ENCODE peak calls at places on chromosomes 13 and 19, in six cellular contexts. Y, U, S, R, I and O are unnamed samples.

GRCh38 chr13:105346141-105346766 is 1189.2 kb downstream of the EFNB2 start:
- DNase-seq in S (peak; percentile 86), U (no peak), Y (no peak), R (no peak), I (no peak), O (peak; percentile 90)

GRCh38 chr13:98317573-98318171 is 140.6 kb upstream of the RNF113B start:
- DNase-seq in U (no peak), Y (no peak), R (no peak), I (no peak), S (no peak), O (no peak)

GRCh38 chr19:5011476-5012238 is 42.7 kb downstream of the KDM4B start:
- DNase-seq in U (no peak), Y (no peak), S (no peak), I (no peak), R (no peak), O (no peak)

GRCh38 chr13:97506511-97506910 is 72.5 kb downstream of the RAP2A start:
- DNase-seq in I (no peak), Y (no peak), R (no peak), S (peak; percentile 27), U (no peak), O (peak; percentile 75)

GRCh38 chr13:26095846-26096245 is 44.0 kb upstream of the SHISA2 start:
- DNase-seq in I (no peak), Y (no peak), R (no peak), U (no peak), S (no peak), O (no peak)

GRCh38 chr19:39254539-39255345 is 6.1 kb upstream of the IFNL4 start:
- DNase-seq in U (no peak), S (no peak), R (no peak), I (no peak), Y (no peak), O (no peak)

GRCh38 chr19:23718802-23719201 is 31.8 kb upstream of the ZNF675 start:
- DNase-seq in R (peak; percentile 76), I (no peak), Y (no peak), S (no peak), U (no peak), O (no peak)

GRCh38 chr13:27482996-27483395 is 32.6 kb upstream of the MTIF3 start:
- DNase-seq in U (peak; percentile 83), S (no peak), R (no peak), I (no peak), Y (no peak), O (no peak)

GRCh38 chr13:25085125-25085742 is 10.7 kb upstream of the PABPC3 start:
- DNase-seq in Y (peak; percentile 29), R (peak; percentile 70), S (peak; percentile 75), I (peak; percentile 31), U (peak; percentile 67), O (peak; percentile 29)

GRCh38 chr13:48727252-48728011 is 73.7 kb downstream of the CYSLTR2 start:
- DNase-seq in R (no peak), U (peak; percentile 46), S (peak; percentile 42), I (no peak), Y (no peak), O (peak; percentile 96)

GRCh38 chr13:30354481-30355404 is 47.4 kb upstream of the KATNAL1 start:
- DNase-seq in I (no peak), R (no peak), S (no peak), U (no peak), Y (no peak), O (no peak)

GRCh38 chr19:10651821-10652220 is 2.3 kb upstream of the ILF3 start:
- DNase-seq in R (no peak), I (no peak), U (no peak), S (no peak), Y (no peak), O (no peak)

DNA sequence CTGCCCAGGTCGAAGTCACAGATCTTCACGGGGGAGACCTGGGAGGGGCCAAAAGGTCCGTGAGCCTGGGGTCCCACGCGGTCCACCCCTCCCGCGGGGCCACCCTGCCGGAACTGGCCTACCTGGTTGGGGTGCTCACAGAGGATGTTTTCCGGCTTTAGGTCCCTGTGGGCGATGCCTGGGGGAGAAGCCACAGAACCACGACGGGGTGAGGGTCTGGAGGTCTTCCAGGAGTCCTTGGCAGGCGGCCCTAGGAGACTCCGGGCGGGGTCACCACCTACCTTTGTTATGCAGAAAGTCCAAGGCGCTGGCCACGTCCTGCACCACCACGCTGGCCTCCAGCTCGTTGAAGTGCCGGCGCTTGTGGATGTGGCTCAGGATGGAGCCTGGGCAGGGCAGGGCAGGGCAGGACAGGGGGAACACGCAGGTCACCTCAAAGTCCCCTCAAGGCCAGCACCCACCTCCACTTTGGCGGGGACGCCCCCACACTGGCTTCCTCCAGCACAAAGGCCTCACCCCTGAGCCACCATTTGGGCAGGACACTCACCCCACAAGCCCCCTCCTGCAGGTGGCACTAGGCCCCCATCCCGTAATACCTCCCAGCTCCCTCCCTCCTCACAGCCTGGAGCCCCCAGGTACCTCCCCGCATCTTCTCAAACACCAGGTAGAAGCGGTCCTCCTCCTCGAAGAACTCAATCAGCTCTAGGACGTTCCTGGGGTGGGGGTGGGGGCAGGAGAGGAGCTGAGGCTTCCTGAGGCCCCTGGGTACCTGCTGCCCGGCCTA is 8.4 kb downstream of the MKNK2 start:
- DNase-seq in Y (peak; percentile 60), U (peak; percentile 37), S (no peak), I (peak; percentile 66), R (no peak), O (no peak)
- H3K4me3 ChIP-seq in Y (peak overlapping the region; percentile 30), U (peak overlapping the region; percentile 45), S (peak overlapping the region; percentile 47), I (no peak overlapping the region), R (no peak overlapping the region), O (peak overlapping the region; percentile 51)

DNA sequence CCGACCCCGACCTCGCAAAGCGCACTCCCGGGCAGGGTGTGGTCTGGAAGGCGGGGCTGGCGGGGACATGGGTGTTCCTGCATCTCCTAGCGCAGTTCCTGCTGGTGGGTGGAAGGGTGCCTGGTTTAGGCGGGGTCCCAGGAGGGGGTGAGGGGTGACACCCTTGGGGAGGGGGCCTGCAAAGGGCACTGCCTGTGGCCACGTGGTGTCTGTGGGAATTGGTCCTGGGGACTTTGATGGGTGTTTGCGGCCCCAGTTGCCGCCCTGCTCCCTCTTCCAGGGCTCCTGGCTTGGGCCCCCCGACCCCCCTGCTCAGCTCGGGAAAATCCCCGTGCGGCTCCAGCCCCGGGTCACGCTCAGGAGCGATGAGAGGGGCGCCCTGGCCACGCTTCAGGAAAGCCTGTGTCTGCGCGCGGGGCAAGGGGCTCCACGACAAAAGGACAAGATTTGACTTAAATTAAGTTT is 19.1 kb downstream of the WTIP start:
- DNase-seq in U (no peak), R (no peak), I (no peak), S (no peak), Y (no peak), O (no peak)
- H3K4me3 ChIP-seq in U (no peak overlapping the region), R (no peak overlapping the region), I (no peak overlapping the region), S (no peak overlapping the region), Y (no peak overlapping the region), O (no peak overlapping the region)

GRCh38 chr19:3176715-3177501 is 1.7 kb upstream of the S1PR4 start:
- DNase-seq in Y (peak; percentile 69), S (peak; percentile 54), I (no peak), R (peak; percentile 49), U (peak; percentile 64), O (peak; percentile 34)
- H3K4me3 ChIP-seq in Y (no peak overlapping the region), S (no peak overlapping the region), I (no peak overlapping the region), R (no peak overlapping the region), U (peak overlapping the region; percentile 48), O (no peak overlapping the region)

DNA sequence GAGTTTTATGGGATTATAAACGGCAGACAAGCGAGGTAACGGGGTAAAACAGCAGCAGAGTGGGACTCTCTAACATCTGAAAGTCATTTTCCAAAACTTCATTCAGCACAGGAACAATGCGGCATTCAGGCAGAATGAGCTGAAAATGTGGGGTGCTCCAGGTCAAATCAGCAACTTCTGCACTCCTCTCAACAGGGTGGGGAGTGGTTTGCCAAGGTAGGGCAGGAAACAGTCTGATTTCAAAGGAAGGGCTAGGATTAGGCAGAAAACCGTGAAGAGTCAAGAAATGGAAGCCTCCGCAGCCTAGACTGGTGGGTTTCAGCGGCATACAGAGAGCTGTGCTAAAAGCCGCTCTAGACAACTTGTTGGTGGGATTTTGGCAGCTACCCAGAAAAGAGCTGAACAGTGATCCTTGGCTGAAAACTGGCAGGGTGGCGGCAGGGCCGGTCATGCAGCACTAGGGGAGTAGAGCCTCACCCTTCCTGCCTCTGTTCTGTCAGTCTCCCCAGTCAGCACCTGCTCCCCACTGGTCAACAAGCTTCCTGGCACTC is 154.2 kb upstream of the KLF12 start:
- DNase-seq in I (no peak), R (peak; percentile 12), S (no peak), Y (peak; percentile 33), U (peak; percentile 26), O (no peak)
- H3K4me3 ChIP-seq in I (no peak overlapping the region), R (no peak overlapping the region), S (peak overlapping the region; percentile 14), Y (peak overlapping the region; percentile 25), U (no peak overlapping the region), O (peak overlapping the region; percentile 54)

GRCh38 chr13:45847554-45848224 is 3.9 kb downstream of the SIAH3 start:
- DNase-seq in R (no peak), S (no peak), U (peak; percentile 66), Y (peak; percentile 26), I (no peak), O (peak; percentile 60)

GRCh38 chr13:45846681-45847080 is 4.9 kb downstream of the SIAH3 start:
- DNase-seq in S (no peak), I (no peak), R (no peak), Y (no peak), U (no peak), O (no peak)

GRCh38 chr13:45849408-45849807 is 2.1 kb downstream of the SIAH3 start:
- DNase-seq in I (no peak), R (no peak), Y (no peak), S (no peak), U (no peak), O (no peak)

GRCh38 chr13:45851171-45851889 is at the start of gene SIAH3:
- DNase-seq in R (peak; percentile 46), S (peak; percentile 19), I (no peak), U (no peak), Y (no peak), O (peak; percentile 5)

GRCh38 chr13:45850020-45850613 is 1.4 kb downstream of the SIAH3 start:
- DNase-seq in S (no peak), Y (no peak), R (peak; percentile 42), I (no peak), U (no peak), O (no peak)
- H3K4me3 ChIP-seq in S (no peak overlapping the region), Y (peak overlapping the region; percentile 41), R (no peak overlapping the region), I (no peak overlapping the region), U (no peak overlapping the region), O (no peak overlapping the region)

DNA sequence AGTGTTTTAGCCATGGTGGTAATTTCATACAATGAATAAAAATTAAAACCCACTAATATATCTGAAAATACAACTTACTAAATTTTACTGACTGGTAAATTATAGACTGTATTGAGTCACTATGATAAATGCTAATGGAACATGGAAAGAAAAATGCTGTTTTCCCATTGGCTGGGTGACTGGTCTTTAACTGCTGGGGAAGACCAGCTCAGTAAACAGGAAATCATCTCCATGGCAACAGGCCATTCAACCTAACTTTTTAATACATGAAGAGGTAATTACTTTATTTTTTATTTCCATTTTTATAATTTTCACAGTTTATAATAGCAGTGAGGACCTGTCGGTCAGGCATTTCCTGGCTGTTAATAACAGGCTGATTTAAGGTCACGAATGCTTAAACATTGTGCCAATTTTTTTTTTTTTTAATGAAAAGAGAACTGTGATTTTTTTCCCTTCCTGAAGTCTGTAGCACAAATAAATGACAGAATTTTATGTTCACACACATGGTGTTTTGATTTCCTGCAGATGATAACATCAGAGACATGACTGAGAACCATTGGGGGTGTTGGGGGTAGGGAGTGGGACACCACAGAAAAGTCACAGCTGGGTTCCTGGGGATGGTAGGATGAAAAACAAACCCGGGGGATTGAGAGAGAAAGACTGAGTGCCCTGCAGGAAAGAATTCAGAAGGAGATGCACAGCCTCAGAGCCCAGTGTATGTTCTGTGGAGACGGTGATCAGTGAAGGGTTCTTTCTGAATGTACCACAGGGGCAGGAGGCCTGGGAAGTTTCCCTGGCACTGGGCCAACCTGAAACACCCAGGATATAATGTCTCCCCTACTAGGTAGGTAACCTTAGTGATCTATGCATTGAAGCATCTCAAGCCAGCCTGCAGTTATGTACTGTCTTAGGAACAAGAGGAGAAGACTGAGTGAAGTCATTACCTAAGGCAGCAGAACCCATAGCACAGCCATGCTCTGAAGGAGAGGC is 297.1 kb downstream of the COG6 start:
- DNase-seq in S (no peak), R (peak; percentile 54), Y (no peak), U (peak; percentile 30), I (no peak), O (peak; percentile 80)
- H3K4me3 ChIP-seq in S (no peak overlapping the region), R (no peak overlapping the region), Y (no peak overlapping the region), U (no peak overlapping the region), I (no peak overlapping the region), O (no peak overlapping the region)